ENCODE peak calls at places on chromosomes 7 and 10, in five cellular contexts. M is GM04504, F is T-helper 2 cell, P is BJ, K is kidney epithelial cell. I is an unnamed sample.

GRCh38 chr7:159027091-159027802 is 117.4 kb downstream of the VIPR2 start:
- DNase-seq in F (no peak), M (no peak), P (no peak), K (no peak), I (no peak)

GRCh38 chr7:116710764-116711452 is 38.9 kb downstream of the MET start:
- DNase-seq in K (no peak), P (no peak), M (no peak), F (no peak), I (no peak)

GRCh38 chr7:43199333-43199732 is 86.9 kb downstream of the HECW1 start:
- DNase-seq in P (no peak), M (no peak), F (no peak), K (no peak), I (no peak)

GRCh38 chr10:13139671-13140070 is 21.7 kb upstream of the MCM10 start:
- DNase-seq in P (no peak), M (no peak), F (no peak), K (no peak), I (no peak)

GRCh38 chr10:119872860-119873671 is 423 bp upstream of the MCMBP start:
- DNase-seq in P (no peak), F (peak), K (no peak), M (peak), I (no peak)

GRCh38 chr10:123392182-123392930 is 238.2 kb downstream of the BUB3 start:
- DNase-seq in P (no peak), M (no peak), K (no peak), F (no peak), I (no peak)

GRCh38 chr10:26621889-26622681 is 75.4 kb upstream of the PDSS1 start:
- DNase-seq in M (no peak), K (no peak), F (no peak), P (no peak), I (no peak)

GRCh38 chr10:6119962-6120361 is 31.1 kb downstream of the RBM17 start:
- DNase-seq in M (no peak), F (no peak), P (no peak), K (no peak), I (peak)

GRCh38 chr7:45662540-45663166 is 88.5 kb downstream of the ADCY1 start:
- DNase-seq in K (no peak), M (no peak), F (no peak), P (no peak), I (no peak)

GRCh38 chr10:36766921-36767320 is 358.5 kb upstream of the ANKRD30A start:
- DNase-seq in F (no peak), K (no peak), P (no peak), M (no peak), I (no peak)

GRCh38 chr7:132492841-132493445 is 83.3 kb downstream of the PLXNA4 start:
- DNase-seq in K (no peak), P (no peak), M (no peak), F (no peak), I (no peak)

GRCh38 chr7:128044064-128044463 is 12.8 kb upstream of the LRRC4 start:
- DNase-seq in F (no peak), K (no peak), P (no peak), M (no peak), I (no peak)

I was measured in keratinocyte.